ENCODE peak calls at places on chromosomes 2 and 18, in seven cellular contexts. T is chondrocyte; K is stimulated activated CD4-positive, alpha-beta T cell treated with anti-CD3 and anti-CD28 coated beads, Interleukin-2, amount 100 ng/mL, for 48 hours; V is activated naive CD8-positive, alpha-beta T cell treated with anti-CD3 and anti-CD28 coated beads, Interleukin-2, amount 10 ng/mL, durations not matched to agents 7 days and 5 days; D is progenitor cell of endocrine pancreas; W is pancreas; I is iris pigment epithelial cell. F is an unnamed sample.

GRCh38 chr2:213172641-213173040 is 21.2 kb upstream of the IKZF2 start:
- DNase-seq in T (no peak), K (no peak), V (no peak), D (no peak), W (no peak), I (no peak), F (no peak)

GRCh38 chr18:42445359-42445758 is 490.3 kb downstream of the PIK3C3 start:
- DNase-seq in T (no peak), K (no peak), V (no peak), D (no peak), W (no peak), I (no peak), F (no peak)

GRCh38 chr2:239685556-239685955 is 284.7 kb upstream of the HDAC4 start:
- DNase-seq in T (no peak), K (no peak), V (no peak), D (no peak), W (no peak), I (no peak), F (no peak)

GRCh38 chr2:231604101-231604684 is 11.5 kb downstream of the TEX44 start:
- DNase-seq in T (no peak), K (peak; percentile 17), V (no peak), D (peak; percentile 19), W (peak; percentile 57), I (no peak), F (no peak)

GRCh38 chr2:48694143-48694542 is 61.4 kb downstream of the LHCGR start:
- DNase-seq in T (no peak), K (no peak), V (no peak), D (no peak), W (no peak), I (peak; percentile 47), F (no peak)

GRCh38 chr2:9347411-9347853 is 75.9 kb downstream of the ITGB1BP1 start:
- DNase-seq in T (no peak), K (no peak), V (no peak), D (no peak), W (no peak), I (peak; percentile 73), F (no peak)

GRCh38 chr2:11355194-11356053 is 11.0 kb upstream of the ROCK2 start:
- DNase-seq in T (no peak), K (no peak), V (no peak), D (no peak), W (no peak), I (no peak), F (no peak)

GRCh38 chr2:48249631-48250473 is 280.1 kb upstream of the STON1 start:
- DNase-seq in T (no peak), K (no peak), V (no peak), D (no peak), W (no peak), I (peak; percentile 81), F (no peak)

GRCh38 chr2:220533485-220533884 is 906.1 kb downstream of the SLC4A3 start:
- DNase-seq in T (no peak), K (no peak), V (no peak), D (no peak), W (no peak), I (peak; percentile 74), F (no peak)

GRCh38 chr2:150403457-150403856 is 84.0 kb downstream of the RND3 start:
- DNase-seq in T (no peak), K (no peak), V (no peak), D (no peak), W (no peak), I (no peak), F (no peak)

GRCh38 chr2:238380336-238380735 is 46.4 kb upstream of the ASB1 start:
- DNase-seq in T (no peak), K (no peak), V (no peak), D (no peak), W (no peak), I (no peak), F (no peak)

GRCh38 chr2:135985018-135985825 is at the start of gene DARS1:
- DNase-seq in T (peak; percentile 97), K (peak; percentile 78), V (peak; percentile 89), D (peak; percentile 89), W (peak; percentile 94), I (peak; percentile 90), F (peak; percentile 90)

GRCh38 chr2:109032229-109032800 is 43.3 kb upstream of the EDAR start:
- DNase-seq in T (no peak), K (peak; percentile 14), V (peak; percentile 46), D (no peak), W (no peak), I (no peak), F (no peak)

GRCh38 chr2:236644502-236644911 is 74.9 kb downstream of the ACKR3 start:
- DNase-seq in T (no peak), K (no peak), V (no peak), D (no peak), W (peak; percentile 6), I (no peak), F (no peak)

GRCh38 chr2:145022671-145023330 is 502.9 kb upstream of the ZEB2 start:
- DNase-seq in T (no peak), K (no peak), V (no peak), D (no peak), W (no peak), I (peak; percentile 90), F (no peak)

GRCh38 chr2:129936334-129936934 is 43.0 kb upstream of the RAB6C start:
- DNase-seq in T (no peak), K (peak; percentile 56), V (peak; percentile 55), D (peak; percentile 47), W (no peak), I (no peak), F (no peak)

GRCh38 chr2:136997550-136997949 is 232.2 kb downstream of the THSD7B start:
- DNase-seq in T (no peak), K (no peak), V (no peak), D (no peak), W (no peak), I (no peak), F (no peak)

GRCh38 chr2:118854507-118855300 is 7.3 kb upstream of the EN1 start:
- DNase-seq in T (no peak), K (no peak), V (no peak), D (no peak), W (no peak), I (no peak), F (no peak)

GRCh38 chr2:168584934-168585333 is 128.9 kb downstream of the CERS6 start:
- DNase-seq in T (no peak), K (no peak), V (no peak), D (no peak), W (no peak), I (no peak), F (no peak)

GRCh38 chr2:120759543-120760331 is 24.1 kb downstream of the GLI2 start:
- DNase-seq in T (peak; percentile 53), K (no peak), V (no peak), D (no peak), W (no peak), I (no peak), F (peak; percentile 42)

GRCh38 chr2:237438082-237438925 is 24.3 kb upstream of the COL6A3 start:
- DNase-seq in T (no peak), K (no peak), V (no peak), D (no peak), W (peak; percentile 73), I (no peak), F (no peak)

GRCh38 chr18:50636366-50637057 is 76.6 kb downstream of the MAPK4 start:
- DNase-seq in T (no peak), K (no peak), V (no peak), D (no peak), W (no peak), I (no peak), F (no peak)

GRCh38 chr18:43587538-43588153 is 310.4 kb upstream of the SYT4 start:
- DNase-seq in T (no peak), K (no peak), V (no peak), D (no peak), W (no peak), I (peak; percentile 47), F (no peak)

GRCh38 chr2:10043256-10043905 is at the start of gene KLF11:
- DNase-seq in T (peak; percentile 93), K (peak; percentile 60), V (peak; percentile 85), D (peak; percentile 60), W (peak; percentile 93), I (peak; percentile 86), F (no peak)

GRCh38 chr2:102185347-102185746 is 1.5 kb upstream of the IL1RL2 start:
- DNase-seq in T (no peak), K (no peak), V (no peak), D (no peak), W (no peak), I (peak; percentile 39), F (no peak)

GRCh38 chr2:142880275-142880674 is 2.8 kb downstream of the KYNU start:
- DNase-seq in T (no peak), K (no peak), V (no peak), D (no peak), W (no peak), I (peak; percentile 88), F (no peak)

GRCh38 chr2:153575171-153575853 is 96.8 kb upstream of the RPRM start:
- DNase-seq in T (no peak), K (no peak), V (no peak), D (no peak), W (no peak), I (no peak), F (no peak)

GRCh38 chr2:70368545-70368944 is 66.7 kb upstream of the FAM136A start:
- DNase-seq in T (no peak), K (no peak), V (no peak), D (no peak), W (no peak), I (no peak), F (no peak)

GRCh38 chr2:15636972-15637785 is 45.5 kb downstream of the DDX1 start:
- DNase-seq in T (no peak), K (peak; percentile 45), V (peak; percentile 49), D (peak; percentile 48), W (no peak), I (peak; percentile 71), F (no peak)

GRCh38 chr2:1856481-1856880 is 112.2 kb upstream of the PXDN start:
- DNase-seq in T (no peak), K (no peak), V (no peak), D (no peak), W (no peak), I (no peak), F (no peak)

GRCh38 chr18:47964086-47964485 is 33.6 kb upstream of the SMAD2 start:
- DNase-seq in T (no peak), K (no peak), V (no peak), D (no peak), W (no peak), I (no peak), F (no peak)

GRCh38 chr2:227508001-227508400 is 36.0 kb downstream of the AGFG1 start:
- DNase-seq in T (no peak), K (no peak), V (no peak), D (no peak), W (no peak), I (peak; percentile 45), F (no peak)

GRCh38 chr2:116810645-116811044 is 1003.8 kb upstream of the DDX18 start:
- DNase-seq in T (no peak), K (no peak), V (no peak), D (no peak), W (no peak), I (no peak), F (no peak)

GRCh38 chr2:120991401-120991800 is 255.7 kb downstream of the GLI2 start:
- DNase-seq in T (peak; percentile 62), K (no peak), V (no peak), D (no peak), W (no peak), I (no peak), F (no peak)

F was measured in RWPE2.